ENCODE peak calls at places on chromosomes 7 and 10, in four cellular contexts. R, X, G and I are unnamed samples.

GRCh38 chr7:119105381-119105780 is 880.9 kb downstream of the ANKRD7 start:
- DNase-seq in X (no peak), R (no peak), G (no peak), I (no peak)

GRCh38 chr7:72751978-72752377 is 76.0 kb downstream of the TYW1B start:
- DNase-seq in G (no peak), X (peak; percentile 48), R (no peak), I (no peak)

GRCh38 chr7:79398145-79398749 is 55.2 kb downstream of the MAGI2 start:
- DNase-seq in R (no peak), G (no peak), X (peak; percentile 70), I (no peak)

GRCh38 chr7:75048435-75049379 is 24.9 kb downstream of the RCC1L start:
- DNase-seq in R (no peak), G (no peak), X (no peak), I (no peak)

GRCh38 chr10:49114718-49115014 is 656 bp downstream of the VSTM4 start:
- DNase-seq in R (no peak), X (no peak), G (no peak), I (no peak)

GRCh38 chr10:87660484-87661133 is 931 bp downstream of the PAPSS2 start:
- DNase-seq in R (no peak), G (no peak), X (peak; percentile 64), I (no peak)

GRCh38 chr7:84073476-84073875 is 121.1 kb downstream of the SEMA3A start:
- DNase-seq in X (peak; percentile 75), G (no peak), R (no peak), I (no peak)

GRCh38 chr7:108421720-108422331 is 34.4 kb downstream of the NRCAM start:
- DNase-seq in R (no peak), G (no peak), X (no peak), I (no peak)

GRCh38 chr7:14911077-14911476 is 8.5 kb upstream of the DGKB start:
- DNase-seq in G (no peak), R (no peak), X (no peak), I (no peak)

GRCh38 chr7:146146866-146147265 is 30.3 kb downstream of the CNTNAP2 start:
- DNase-seq in R (no peak), G (no peak), X (no peak), I (no peak)

GRCh38 chr7:151520419-151521229 is 929 bp upstream of the RHEB start:
- DNase-seq in X (no peak), R (no peak), G (peak; percentile 86), I (no peak)
- TF ChIP-seq POLR2A in X (no peak), R (no peak), G (no peak), I (no peak)

GRCh38 chr10:43048301-43049051 is 28.4 kb upstream of the RET start:
- DNase-seq in R (peak; percentile 8), X (no peak), G (peak; percentile 53), I (no peak)
- TF ChIP-seq POLR2AphosphoS5 in R (no peak), X (no peak), G (no peak), I (no peak)

GRCh38 chr10:94403034-94403822 is 887 bp downstream of the TBC1D12 start:
- DNase-seq in X (peak; percentile 81), G (peak; percentile 80), R (peak; percentile 51), I (peak; percentile 43)
- TF ChIP-seq POLR2A in X (no peak), G (no peak), R (peak; percentile 79), I (no peak)

DNA sequence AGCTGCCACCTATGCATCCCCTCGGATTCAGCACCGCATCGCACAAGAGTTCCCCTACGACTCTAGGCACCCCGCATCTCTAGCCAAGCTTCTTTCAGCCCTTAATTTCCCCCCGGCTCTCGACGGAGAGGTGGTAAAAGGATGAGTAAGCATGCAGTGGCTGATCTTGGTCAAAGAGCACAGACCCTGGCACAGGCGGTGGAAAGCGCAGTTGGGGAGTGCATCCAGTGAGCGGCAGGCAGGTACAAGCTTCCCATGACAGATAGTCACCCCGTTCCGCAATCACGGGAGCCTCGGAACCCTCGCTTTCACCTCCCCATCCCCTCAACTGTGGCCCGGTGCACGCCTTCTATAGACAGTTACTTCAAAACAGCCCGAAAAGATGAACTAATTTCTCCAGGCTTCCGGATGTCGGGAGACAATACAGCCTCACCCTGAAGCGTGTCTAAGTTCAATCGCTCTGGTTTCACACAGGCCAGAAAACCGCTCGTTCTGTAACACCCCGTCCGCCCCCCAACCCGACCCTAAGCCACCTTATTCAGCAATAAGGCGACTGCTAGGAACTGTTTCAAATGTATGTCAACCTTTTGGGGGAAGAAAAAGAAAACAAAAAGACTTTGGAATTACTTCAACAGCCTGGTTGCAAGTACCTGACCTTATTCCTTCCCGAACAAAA is 1.5 kb downstream of the RHEB start:
- DNase-seq in X (peak; percentile 54), R (no peak), G (peak; percentile 91), I (no peak)
- TF ChIP-seq POLR2AphosphoS5 in X (no peak), R (no peak), G (peak; percentile 58), I (peak; percentile 9)